ENCODE peak calls at places on chromosome 11, in ten cellular contexts. Z is astrocyte of the spinal cord, U is fibroblast of pulmonary artery, P is lower leg skin, N is sciatic nerve, G is cardiac fibroblast, X is brain microvascular endothelial cell, L is ureter, S is fibroblast of villous mesenchyme, J is uterus. T is an unnamed sample.

GRCh38 chr11:66789097-66789890 is 53.9 kb upstream of the RCE1 start:
- DNase-seq in Z (no peak), U (no peak), P (no peak), N (no peak), G (no peak), X (no peak), L (no peak), S (peak; percentile 72), J (no peak), T (no peak)

GRCh38 chr11:31974737-31975136 is 116.1 kb upstream of the RCN1 start:
- DNase-seq in Z (peak; percentile 69), U (peak; percentile 12), P (no peak), N (no peak), G (peak; percentile 13), X (peak; percentile 70), L (no peak), S (no peak), J (no peak), T (no peak)

GRCh38 chr11:79168530-79169110 is 272.2 kb downstream of the TENM4 start:
- DNase-seq in Z (no peak), U (no peak), P (no peak), N (no peak), G (no peak), X (no peak), L (no peak), S (no peak), J (no peak), T (no peak)

GRCh38 chr11:3914807-3915206 is 59.3 kb downstream of the STIM1 start:
- DNase-seq in Z (no peak), U (peak; percentile 13), P (no peak), N (no peak), G (peak; percentile 25), X (no peak), L (no peak), S (peak; percentile 39), J (no peak), T (no peak)

GRCh38 chr11:60880635-60881282 is 13.4 kb downstream of the ZP1 start:
- DNase-seq in Z (no peak), U (no peak), P (no peak), N (no peak), G (no peak), X (no peak), L (no peak), S (no peak), J (peak; percentile 9), T (no peak)

GRCh38 chr11:102345923-102346322 is 1.1 kb upstream of the BIRC2 start:
- DNase-seq in Z (peak; percentile 59), U (peak; percentile 41), P (no peak), N (no peak), G (peak; percentile 34), X (peak; percentile 67), L (no peak), S (peak; percentile 32), J (no peak), T (no peak)

GRCh38 chr11:72378704-72379383 is 55.5 kb downstream of the CLPB start:
- DNase-seq in Z (peak; percentile 54), U (peak; percentile 25), P (peak; percentile 30), N (peak; percentile 70), G (peak; percentile 54), X (no peak), L (peak; percentile 47), S (no peak), J (no peak), T (no peak)

GRCh38 chr11:115958089-115959000 is 454.1 kb upstream of the CADM1 start:
- DNase-seq in Z (no peak), U (no peak), P (no peak), N (no peak), G (no peak), X (no peak), L (no peak), S (no peak), J (no peak), T (no peak)

GRCh38 chr11:92638678-92639077 is 330.8 kb upstream of the MTNR1B start:
- DNase-seq in Z (no peak), U (no peak), P (no peak), N (no peak), G (no peak), X (no peak), L (no peak), S (no peak), J (no peak), T (no peak)

GRCh38 chr11:27075192-27075591 is 34.6 kb downstream of the BBOX1 start:
- DNase-seq in Z (peak; percentile 82), U (peak; percentile 11), P (no peak), N (no peak), G (no peak), X (peak; percentile 49), L (no peak), S (peak; percentile 82), J (no peak), T (no peak)

GRCh38 chr11:62881579-62882427 is 1.1 kb downstream of the SLC3A2 start:
- DNase-seq in Z (peak; percentile 99), U (peak; percentile 98), P (peak; percentile 99), N (peak; percentile 97), G (peak; percentile 98), X (peak; percentile 97), L (peak; percentile 98), S (peak; percentile 99), J (peak; percentile 98), T (peak; percentile 96)

T was measured in spleen.